ENCODE peak calls at places on chromosome 15, in eight cellular contexts. C is psoas muscle, J is ascending aorta, W is transverse colon, S is A549, K is osteoblast, V is PC-3, Y is mesenchymal stem cell. P is an unnamed sample. For H3K4me1, the result is how much of the 10 kb centered on the place peaks cover.

GRCh38 chr15:73329501-73330200 is 39.1 kb downstream of the HCN4 start:
- DNase-seq in W (no peak), J (no peak), K (peak), V (no peak), C (no peak), Y (no peak), S (no peak), P (no peak)

GRCh38 chr15:84979651-84980050 is 2.0 kb upstream of the PDE8A start:
- DNase-seq in K (no peak), Y (peak), C (peak), S (no peak), V (no peak), J (no peak), W (peak), P (no peak)

GRCh38 chr15:78098131-78098755 is 5.9 kb downstream of the SH2D7 start:
- DNase-seq in V (no peak), Y (no peak), C (no peak), K (no peak), J (no peak), S (no peak), W (peak), P (no peak)

GRCh38 chr15:74626752-74627692 is 11.4 kb downstream of the CLK3 start:
- DNase-seq in S (no peak), V (no peak), Y (no peak), C (no peak), J (no peak), W (no peak), K (no peak), P (peak)

GRCh38 chr15:42736793-42737528 is at the start of gene CDAN1:
- DNase-seq in Y (peak), C (peak), S (peak), W (peak), V (peak), K (peak), J (peak), P (peak)

GRCh38 chr15:101167791-101168462 is 83.9 kb downstream of the CHSY1 start:
- DNase-seq in K (peak), V (peak), J (peak), W (peak), Y (peak), C (peak), S (no peak), P (peak)

GRCh38 chr15:99438691-99439523 is 126.9 kb upstream of the MEF2A start:
- DNase-seq in W (peak), C (no peak), S (no peak), K (peak), J (peak), Y (peak), V (no peak), P (no peak)

GRCh38 chr15:95362306-95362705 is 968.2 kb upstream of the NR2F2 start:
- DNase-seq in W (no peak), C (no peak), S (no peak), K (no peak), J (no peak), V (no peak), Y (no peak), P (no peak)

GRCh38 chr15:56929389-56929788 is 10.9 kb downstream of the TCF12 start:
- DNase-seq in W (no peak), C (no peak), S (no peak), V (peak), Y (peak), K (peak), J (no peak), P (no peak)

GRCh38 chr15:92821491-92822116 is 78.5 kb upstream of the CHD2 start:
- DNase-seq in S (no peak), C (no peak), Y (no peak), K (peak), J (no peak), V (peak), W (no peak), P (no peak)

GRCh38 chr15:51132384-51133139 is 37.9 kb upstream of the TNFAIP8L3 start:
- DNase-seq in V (peak), K (peak), S (peak), Y (peak), J (peak), W (peak), C (peak), P (no peak)

GRCh38 chr15:53072077-53072476 is 281.9 kb upstream of the ONECUT1 start:
- DNase-seq in Y (peak), W (peak), K (peak), S (peak), J (no peak), C (peak), V (peak), P (peak)

GRCh38 chr15:52331490-52332240 is 36.1 kb upstream of the MYO5C start:
- DNase-seq in S (peak), K (no peak), Y (peak), W (peak), V (peak), C (no peak), J (no peak), P (peak)

GRCh38 chr15:64476550-64476949 is 16.2 kb downstream of the ZNF609 start:
- DNase-seq in K (no peak), S (no peak), V (no peak), Y (no peak), J (no peak), C (no peak), W (no peak), P (no peak)

GRCh38 chr15:96947830-96948229 is 617.3 kb downstream of the NR2F2 start:
- DNase-seq in K (no peak), W (no peak), S (no peak), C (no peak), J (no peak), Y (peak), V (no peak), P (no peak)

DNA sequence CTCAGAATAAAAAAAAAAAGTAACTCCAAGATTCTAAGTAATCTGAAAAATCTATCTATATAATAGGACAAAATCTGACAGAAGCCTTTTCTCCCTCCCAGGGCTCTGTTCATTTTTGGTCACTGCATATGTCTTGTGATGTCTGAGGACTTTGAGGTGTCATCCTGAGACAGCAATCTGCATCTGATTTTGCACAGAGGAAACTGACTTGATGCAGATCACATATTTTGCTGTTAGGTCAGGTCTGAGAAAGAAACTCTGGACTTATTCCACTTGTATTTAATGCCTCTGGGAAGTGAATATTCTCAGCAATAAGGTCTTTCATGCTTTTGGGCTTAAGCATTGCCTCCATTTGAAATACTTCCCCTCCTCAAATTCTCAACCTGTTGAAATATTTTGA is 295.2 kb upstream of the THBS1 start:
- DNase-seq in V (no peak), S (no peak), Y (peak), J (no peak), K (no peak), W (no peak), C (no peak), P (no peak)
- H3K4me1 ChIP-seq in V (under half), S (under half), Y (under half), J (under half), K (half or more), W (under half), C (under half), P (under half)

GRCh38 chr15:76189106-76189505 is 122.2 kb downstream of the ETFA start:
- DNase-seq in W (no peak), J (no peak), V (no peak), S (no peak), C (no peak), K (no peak), Y (no peak), P (no peak)

GRCh38 chr15:76190767-76191538 is 120.3 kb downstream of the ETFA start:
- DNase-seq in W (peak), S (peak), J (peak), K (peak), Y (peak), C (peak), V (peak), P (peak)

GRCh38 chr15:76192715-76193114 is 118.6 kb downstream of the ETFA start:
- DNase-seq in W (no peak), S (no peak), J (no peak), K (no peak), C (no peak), V (no peak), Y (no peak), P (no peak)

GRCh38 chr15:76191539-76192244 is 119.6 kb downstream of the ETFA start:
- DNase-seq in S (no peak), V (no peak), K (no peak), W (no peak), Y (no peak), C (no peak), J (no peak), P (no peak)

GRCh38 chr15:76190070-76190564 is 121.2 kb downstream of the ETFA start:
- DNase-seq in V (no peak), J (no peak), S (no peak), K (peak), Y (no peak), C (no peak), W (no peak), P (no peak)
- H3K27ac ChIP-seq in V (no peak), J (no peak), S (peak), K (no peak), Y (no peak), C (no peak), W (no peak), P (no peak)

GRCh38 chr15:41583795-41584194 is 24.8 kb downstream of the TYRO3 start:
- DNase-seq in V (no peak), K (peak), W (no peak), S (no peak), J (no peak), C (no peak), Y (no peak), P (no peak)
- H3K4me3 ChIP-seq in V (no peak), K (no peak), W (no peak), S (no peak), J (no peak), C (no peak), Y (no peak), P (no peak)

GRCh38 chr15:88995449-88995848 is 82.3 kb upstream of the MFGE8 start:
- DNase-seq in C (no peak), Y (no peak), J (no peak), W (no peak), S (no peak), K (no peak), V (no peak), P (no peak)

GRCh38 chr15:89002830-89003229 is 85.4 kb upstream of the ABHD2 start:
- DNase-seq in J (no peak), C (no peak), Y (no peak), K (no peak), W (no peak), V (no peak), S (no peak), P (no peak)

GRCh38 chr15:88997531-88997930 is 84.4 kb upstream of the MFGE8 start:
- DNase-seq in W (no peak), Y (no peak), K (no peak), C (no peak), S (no peak), J (no peak), V (no peak), P (no peak)

GRCh38 chr15:89002281-89002761 is 85.9 kb upstream of the ABHD2 start:
- DNase-seq in J (no peak), V (peak), C (no peak), Y (peak), K (peak), S (peak), W (peak), P (no peak)

DNA sequence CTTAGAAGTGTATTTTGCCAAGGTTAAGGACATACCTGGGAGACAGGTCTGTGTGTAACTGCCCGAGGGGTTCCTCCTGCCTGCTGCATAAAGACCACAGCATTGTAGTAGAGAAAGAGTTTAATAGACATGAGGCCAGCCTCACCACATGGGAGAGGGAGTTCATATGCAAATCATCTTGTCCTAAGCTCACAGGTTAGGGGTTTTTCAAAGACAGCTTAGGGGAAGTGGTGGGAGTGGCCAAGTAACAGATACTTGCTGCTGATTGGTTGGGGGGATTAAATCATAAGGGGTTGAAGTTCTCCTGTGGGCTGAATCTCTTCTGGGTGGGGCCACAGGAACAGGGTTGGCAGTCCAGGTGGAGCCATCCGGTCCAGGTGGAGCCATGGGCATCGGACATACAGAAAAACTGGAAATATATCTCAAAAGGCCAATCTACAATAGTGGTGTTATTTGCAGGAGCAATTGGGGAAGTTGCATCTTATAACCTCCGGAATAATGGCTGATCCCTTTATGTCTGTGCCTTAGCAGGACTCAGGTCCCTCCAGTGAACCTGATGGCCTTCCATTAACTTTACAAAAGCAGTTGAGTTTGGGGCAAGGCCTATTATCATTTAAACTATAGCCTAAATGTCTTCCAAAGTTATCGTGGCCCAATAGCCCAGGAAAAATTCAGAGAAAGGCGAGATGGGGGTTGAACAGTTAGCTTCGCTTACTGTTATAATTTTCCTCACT is 86.0 kb upstream of the MFGE8 start:
- DNase-seq in C (no peak), Y (no peak), V (no peak), W (no peak), K (no peak), J (no peak), S (no peak), P (no peak)
- H3K4me1 ChIP-seq in C (under half), Y (under half), V (under half), W (under half), K (under half), J (under half), S (under half), P (under half)

GRCh38 chr15:55343168-55343567 is 24.1 kb downstream of the PIGB start:
- DNase-seq in C (no peak), W (no peak), K (no peak), V (no peak), J (no peak), S (no peak), Y (no peak), P (no peak)
- H3K27ac ChIP-seq in C (no peak), W (no peak), K (peak), V (no peak), J (peak), S (no peak), Y (no peak), P (no peak)